ENCODE peak calls at places on chromosomes 7 and 10, in nine cellular contexts. X is fibroblast of mammary gland, O is IMR-90, G is BJ, N is tibial nerve, S is mammary epithelial cell, V is choroid plexus epithelial cell, L is GM12878, I is bronchial epithelial cell. Z is an unnamed sample.

GRCh38 chr7:79968894-79969293 is 165.7 kb upstream of the GNAI1 start:
- DNase-seq in X (no peak), O (no peak), G (no peak), N (no peak), S (no peak), V (no peak), L (no peak), I (no peak), Z (no peak)

GRCh38 chr7:94056796-94057207 is 52.6 kb upstream of the BET1 start:
- DNase-seq in X (peak), O (peak), G (peak), N (no peak), S (peak), V (peak), L (no peak), I (peak), Z (peak)

GRCh38 chr10:107415446-107415845 is 250.9 kb upstream of the SORCS1 start:
- DNase-seq in X (no peak), O (no peak), G (no peak), N (no peak), S (no peak), V (no peak), L (no peak), I (no peak), Z (no peak)

GRCh38 chr10:28171468-28172235 is 131.2 kb downstream of the MPP7 start:
- DNase-seq in X (peak), O (peak), G (no peak), N (no peak), S (no peak), V (no peak), L (no peak), I (no peak), Z (no peak)

GRCh38 chr10:11724938-11725776 is 17.0 kb upstream of the ECHDC3 start:
- DNase-seq in X (peak), O (peak), G (no peak), N (no peak), S (peak), V (peak), L (peak), I (peak), Z (peak)

GRCh38 chr10:6204063-6204340 is 1.3 kb downstream of the PFKFB3 start:
- DNase-seq in X (no peak), O (no peak), G (no peak), N (no peak), S (no peak), V (no peak), L (no peak), I (no peak), Z (no peak)

GRCh38 chr7:20834656-20835055 is 48.0 kb upstream of the SP8 start:
- DNase-seq in X (no peak), O (no peak), G (no peak), N (no peak), S (no peak), V (no peak), L (no peak), I (peak), Z (no peak)

GRCh38 chr10:32929634-32930033 is 28.4 kb downstream of the ITGB1 start:
- DNase-seq in X (no peak), O (no peak), G (no peak), N (no peak), S (peak), V (no peak), L (no peak), I (no peak), Z (no peak)

GRCh38 chr7:12884033-12884432 is 196.6 kb downstream of the ARL4A start:
- DNase-seq in X (peak), O (peak), G (no peak), N (no peak), S (no peak), V (peak), L (no peak), I (no peak), Z (no peak)

DNA sequence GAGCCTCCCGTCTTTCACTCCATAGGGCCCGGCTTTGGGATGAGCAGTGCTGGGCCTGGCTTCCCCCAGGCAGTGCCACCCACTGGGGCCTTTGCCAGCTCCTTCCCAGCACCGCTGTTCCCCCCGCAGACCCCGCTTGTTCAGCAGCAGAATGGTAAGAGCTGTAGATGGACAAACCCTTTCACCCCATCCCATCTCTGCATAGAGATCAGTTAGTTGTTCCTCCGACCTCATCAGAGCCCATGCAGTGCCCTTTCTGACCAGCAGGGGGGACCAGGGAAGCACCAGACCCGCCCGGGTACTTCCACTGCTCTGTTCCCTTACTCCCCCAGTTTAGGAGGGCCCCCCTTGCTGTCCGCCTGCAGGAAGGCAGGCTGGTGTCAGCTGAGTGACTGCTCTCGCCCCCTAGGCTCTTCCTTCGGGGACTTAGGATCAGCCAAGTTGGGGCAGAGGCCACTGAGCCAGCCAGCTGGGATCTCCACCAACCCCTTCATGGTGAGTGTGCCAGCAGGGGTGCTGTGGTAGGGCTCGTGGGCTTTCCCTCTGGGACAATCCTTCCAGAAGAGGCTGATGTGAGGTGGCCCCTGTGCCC is 9.8 kb downstream of the SAP25 start:
- DNase-seq in X (peak), O (peak), G (no peak), N (peak), S (peak), V (peak), L (no peak), I (peak), Z (peak)
- TF ChIP-seq CTCF in X (peak), O (peak), G (peak), N (peak), S (peak), V (peak), L (peak), I (peak), Z (peak)

DNA sequence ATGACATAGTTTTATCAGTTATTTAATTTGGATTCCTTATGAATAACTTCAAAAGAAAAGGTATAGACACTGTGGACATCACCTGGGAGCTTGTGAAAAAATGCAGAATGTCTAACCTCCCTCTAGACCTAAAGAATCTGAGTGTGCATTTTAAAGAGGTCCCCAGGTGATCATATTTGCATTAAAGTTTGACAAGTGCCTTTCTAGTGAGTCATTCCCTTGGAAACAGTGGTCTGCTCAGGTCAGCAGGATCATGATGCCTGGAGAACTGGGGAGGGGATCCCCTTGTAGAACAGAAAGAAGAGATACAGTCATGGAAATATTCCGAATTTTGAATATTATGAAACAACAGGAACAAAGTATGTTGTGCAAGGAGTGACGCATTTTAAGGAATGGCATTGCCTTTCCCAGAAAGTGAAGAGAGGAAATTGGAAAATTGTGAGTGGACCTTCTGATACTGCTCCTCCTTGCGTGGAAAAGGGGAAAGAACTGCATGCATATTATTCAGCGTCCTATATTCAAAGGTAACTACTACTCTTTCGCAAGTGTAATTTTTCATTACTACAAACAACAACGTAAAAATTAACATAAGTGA is 4.6 kb downstream of the STEAP2 start:
- DNase-seq in X (peak), O (no peak), G (no peak), N (no peak), S (no peak), V (no peak), L (no peak), I (no peak), Z (peak)
- H3K4me3 ChIP-seq in X (no peak), O (no peak), G (no peak), N (no peak), S (no peak), V (no peak), L (no peak), I (no peak), Z (no peak)

GRCh38 chr10:59098387-59098786 is 78.1 kb upstream of the PHYHIPL start:
- DNase-seq in X (peak), O (peak), G (peak), N (no peak), S (no peak), V (peak), L (no peak), I (peak), Z (peak)
- TF ChIP-seq CTCF in X (no peak), O (no peak), G (no peak), N (no peak), S (no peak), V (no peak), L (no peak), I (no peak), Z (no peak)

GRCh38 chr7:107505997-107506682 is 36.3 kb downstream of the GPR22 start:
- DNase-seq in X (peak), O (peak), G (no peak), N (no peak), S (peak), V (peak), L (no peak), I (peak), Z (peak)
- H3K4me3 ChIP-seq in X (no peak), O (no peak), G (no peak), N (no peak), S (no peak), V (no peak), L (no peak), I (no peak), Z (no peak)

DNA sequence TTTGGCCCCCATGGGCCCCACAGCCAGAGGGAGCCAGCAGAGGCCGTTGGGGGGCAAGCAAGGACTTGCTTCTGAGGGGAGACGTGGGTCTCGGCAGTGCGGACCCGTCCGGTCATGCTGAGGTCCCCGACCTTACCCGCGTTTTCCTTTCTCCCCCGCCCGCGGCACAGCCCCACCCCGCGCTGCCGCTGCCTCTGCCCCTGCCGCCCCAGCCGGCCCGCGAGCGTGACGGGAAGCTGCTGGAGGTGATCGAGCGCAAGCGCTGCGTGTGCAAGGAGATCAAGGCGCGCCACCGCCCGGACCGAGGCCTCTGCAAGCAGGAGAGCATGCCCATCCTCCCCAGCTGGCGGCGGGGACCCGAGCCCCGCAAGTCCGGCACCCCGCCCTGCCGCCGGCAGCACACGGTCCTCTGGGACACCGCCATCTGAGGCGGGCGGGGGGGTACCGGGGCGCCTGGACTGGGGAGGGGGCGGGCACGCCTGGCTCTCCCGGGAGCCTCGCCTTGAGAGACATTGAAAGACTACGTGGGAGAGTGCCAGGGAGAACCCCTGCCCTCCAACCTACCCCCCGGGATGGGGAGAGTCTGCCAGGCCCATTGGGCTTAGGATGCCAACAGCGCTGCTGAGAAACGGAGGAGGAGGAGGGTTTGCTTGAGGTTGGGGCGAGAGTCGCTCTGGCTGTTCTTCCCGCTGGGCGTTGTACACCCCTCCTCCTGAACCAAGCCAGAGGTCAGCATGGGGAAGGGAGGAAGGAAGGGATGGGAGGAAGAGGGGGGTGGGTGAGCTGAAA is 9.9 kb downstream of the NYAP1 start:
- DNase-seq in X (no peak), O (no peak), G (no peak), N (no peak), S (no peak), V (peak), L (no peak), I (peak), Z (no peak)
- TF ChIP-seq CTCF in X (no peak), O (no peak), G (no peak), N (no peak), S (no peak), V (peak), L (peak), I (no peak), Z (no peak)

DNA sequence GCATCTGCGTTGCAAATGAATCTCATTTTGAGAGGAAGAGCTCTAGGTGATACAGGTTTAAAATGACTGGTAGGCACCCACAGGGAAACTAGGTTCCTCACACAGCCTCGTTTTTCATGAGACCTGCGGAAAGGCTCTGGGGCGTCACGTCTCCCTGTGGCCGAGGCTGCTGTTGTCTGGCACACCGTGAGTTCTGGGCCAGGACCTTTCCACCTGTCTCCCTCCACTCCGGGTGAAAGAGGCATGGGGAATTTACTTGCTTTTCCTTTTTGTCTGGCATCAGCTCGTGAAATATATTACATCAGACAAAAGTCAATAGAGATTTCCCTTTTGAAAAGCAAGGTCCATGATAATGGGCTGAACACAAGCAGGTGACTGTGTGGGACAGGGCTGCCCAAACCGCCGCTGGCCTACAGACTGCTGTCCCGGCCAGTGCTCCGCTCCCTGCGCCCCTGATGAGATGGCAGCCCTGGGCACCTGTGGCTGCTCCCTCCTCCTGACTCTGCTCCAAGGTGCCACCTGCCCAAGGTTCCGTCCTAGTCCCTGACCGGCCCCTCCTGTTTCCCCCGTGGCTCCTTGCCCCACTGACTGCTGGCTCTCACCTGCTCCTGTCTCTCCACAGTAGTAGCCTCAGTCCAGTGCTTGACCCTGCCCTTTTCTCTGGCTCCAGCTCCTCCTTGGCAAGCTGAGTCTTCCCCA is 109.6 kb downstream of the NKX6-2 start:
- DNase-seq in X (no peak), O (no peak), G (no peak), N (no peak), S (no peak), V (no peak), L (no peak), I (no peak), Z (no peak)
- H3K4me3 ChIP-seq in X (no peak), O (no peak), G (no peak), N (no peak), S (no peak), V (no peak), L (no peak), I (no peak), Z (no peak)

GRCh38 chr10:79372871-79373270 is 25.6 kb downstream of the PPIF start:
- DNase-seq in X (no peak), O (no peak), G (no peak), N (no peak), S (no peak), V (no peak), L (no peak), I (no peak), Z (no peak)

GRCh38 chr10:79361721-79362397 is 14.6 kb downstream of the PPIF start:
- DNase-seq in X (no peak), O (no peak), G (no peak), N (no peak), S (no peak), V (peak), L (no peak), I (no peak), Z (no peak)

DNA sequence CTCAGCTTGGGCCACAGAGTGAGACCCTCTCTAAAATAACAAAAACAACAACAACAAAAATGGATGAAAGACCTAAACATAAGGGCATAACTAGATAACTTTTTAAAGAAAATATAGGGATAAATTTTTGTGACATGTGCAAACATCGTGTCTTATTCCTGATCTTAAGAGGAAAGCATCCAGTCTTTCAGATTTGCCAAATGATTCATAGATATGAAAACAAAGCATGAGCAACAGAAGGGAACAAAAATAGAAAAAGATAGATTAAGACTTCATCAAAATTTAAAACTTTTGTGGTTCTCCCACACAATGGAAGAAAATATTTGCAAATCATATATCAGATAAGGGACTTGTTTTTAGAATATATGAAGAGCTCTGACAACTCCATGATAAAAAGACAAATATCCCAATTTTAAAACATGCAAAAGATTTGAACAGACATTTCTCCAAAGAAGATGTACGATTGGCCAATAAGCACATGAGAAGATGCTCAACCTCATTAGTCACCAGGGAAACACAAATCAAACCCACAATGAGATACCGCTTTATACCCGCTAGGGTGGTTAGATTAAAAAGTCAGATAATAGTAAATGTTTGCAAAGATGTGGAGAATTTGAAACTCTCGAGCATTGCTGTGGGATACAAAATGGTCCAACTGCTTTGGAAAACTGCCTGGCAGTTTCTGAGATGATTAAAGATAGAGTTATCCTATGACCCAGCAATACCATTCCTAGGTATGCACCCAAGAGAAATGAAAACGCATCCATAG is 20.3 kb downstream of the PPIF start:
- DNase-seq in X (peak), O (peak), G (no peak), N (no peak), S (no peak), V (peak), L (no peak), I (no peak), Z (peak)
- TF ChIP-seq CTCF in X (no peak), O (no peak), G (no peak), N (no peak), S (no peak), V (peak), L (no peak), I (no peak), Z (no peak)

Z was measured in cardiac fibroblast.